ENCODE peak calls at places on chromosomes 16 and 17, in four cellular contexts. One of them, this sample, is unnamed.

GRCh38 chr16:68090526-68090925 is 5.4 kb downstream of the NFATC3 start:
- DNase-seq in Peyer's patch: no peak
- DNase-seq in HFFc6: no peak
- DNase-seq in NCI-H774: no peak
- DNase-seq in this sample: no peak

GRCh38 chr17:43220511-43221125 is 7.8 kb downstream of the CCDC200 start:
- DNase-seq in Peyer's patch: no peak
- DNase-seq in HFFc6: no peak
- DNase-seq in NCI-H774: no peak
- DNase-seq in this sample: no peak

GRCh38 chr16:79392081-79392480 is 208.5 kb downstream of the MAF start:
- DNase-seq in NCI-H774: no peak
- DNase-seq in HFFc6: no peak
- DNase-seq in Peyer's patch: no peak
- DNase-seq in this sample: no peak

GRCh38 chr16:11198817-11199216 is 57.2 kb downstream of the SOCS1 start:
- DNase-seq in Peyer's patch: peak
- DNase-seq in NCI-H774: no peak
- DNase-seq in HFFc6: no peak
- DNase-seq in this sample: peak

GRCh38 chr17:35847006-35847405 is 21.7 kb downstream of the HEATR9 start:
- DNase-seq in Peyer's patch: no peak
- DNase-seq in NCI-H774: no peak
- DNase-seq in HFFc6: no peak
- DNase-seq in this sample: no peak

GRCh38 chr16:87806608-87807546 is 41.1 kb upstream of the KLHDC4 start:
- DNase-seq in NCI-H774: peak
- DNase-seq in HFFc6: peak
- DNase-seq in Peyer's patch: peak
- DNase-seq in this sample: peak

GRCh38 chr16:68420366-68420765 is 27.9 kb downstream of the SMPD3 start:
- DNase-seq in NCI-H774: peak
- DNase-seq in Peyer's patch: no peak
- DNase-seq in HFFc6: no peak
- DNase-seq in this sample: no peak

GRCh38 chr17:79741751-79742588 is 11.2 kb downstream of the ENPP7 start:
- DNase-seq in NCI-H774: peak
- DNase-seq in HFFc6: peak
- DNase-seq in Peyer's patch: peak
- DNase-seq in this sample: peak

GRCh38 chr17:63514477-63514876 is 8.7 kb upstream of the KCNH6 start:
- DNase-seq in NCI-H774: no peak
- DNase-seq in Peyer's patch: no peak
- DNase-seq in HFFc6: no peak
- DNase-seq in this sample: no peak